ENCODE peak calls at places on chromosomes 4 and X, in four cellular contexts. J is type B pancreatic cell, Y is NCI-H2107, C is GM04504. A is an unnamed sample.

GRCh38 chr4:38371391-38371851 is 292.6 kb upstream of the KLF3 start:
- DNase-seq in J (no peak), C (peak; percentile 35), Y (no peak), A (no peak)

GRCh38 chr4:172726001-172726423 is 442.6 kb upstream of the GALNT7 start:
- DNase-seq in Y (no peak), J (no peak), C (no peak), A (no peak)

GRCh38 chr4:16118090-16118489 is 34.3 kb upstream of the PROM1 start:
- DNase-seq in C (no peak), Y (no peak), J (no peak), A (no peak)

GRCh38 chrX:9471571-9471985 is 6.7 kb downstream of the TBL1X start:
- DNase-seq in C (no peak), Y (no peak), J (no peak), A (no peak)

GRCh38 chr4:169619518-169619957 is 840 bp upstream of the CLCN3 start:
- DNase-seq in J (no peak), C (no peak), Y (no peak), A (no peak)

GRCh38 chr4:128718793-128719192 is 90.7 kb upstream of the JADE1 start:
- DNase-seq in C (peak; percentile 40), J (no peak), Y (no peak), A (no peak)

GRCh38 chr4:117783716-117784115 is 250.6 kb upstream of the NDST3 start:
- DNase-seq in J (no peak), Y (no peak), C (no peak), A (no peak)

GRCh38 chr4:175330652-175331051 is 412.5 kb downstream of the ADAM29 start:
- DNase-seq in C (no peak), J (no peak), Y (no peak), A (no peak)

GRCh38 chr4:70556856-70557255 is 35.2 kb upstream of the AMBN start:
- DNase-seq in Y (no peak), J (no peak), C (no peak), A (no peak)

GRCh38 chrX:149286940-149287349 is 218.2 kb downstream of the IDS start:
- DNase-seq in J (no peak), Y (no peak), C (peak; percentile 10), A (no peak)

GRCh38 chr4:48546336-48546735 is 56.3 kb downstream of the ZAR1 start:
- DNase-seq in C (peak; percentile 13), J (no peak), Y (peak; percentile 18), A (no peak)

GRCh38 chr4:188550296-188550695 is 411.1 kb downstream of the TRIML1 start:
- DNase-seq in Y (no peak), C (no peak), J (no peak), A (no peak)

GRCh38 chr4:20626326-20626725 is 73.9 kb upstream of the PACRGL start:
- DNase-seq in C (no peak), Y (no peak), J (no peak), A (no peak)

GRCh38 chrX:3326721-3327120 is 19.7 kb downstream of the MXRA5 start:
- DNase-seq in C (peak; percentile 81), Y (no peak), J (no peak), A (no peak)

GRCh38 chrX:103584606-103585005 is 709 bp upstream of the TCEAL4 start:
- DNase-seq in Y (no peak), C (no peak), J (no peak), A (no peak)

GRCh38 chr4:98677799-98678198 is 19.4 kb upstream of the TSPAN5 start:
- DNase-seq in C (no peak), Y (no peak), J (no peak), A (no peak)

GRCh38 chr4:101593666-101594065 is 196.9 kb upstream of the BANK1 start:
- DNase-seq in C (no peak), J (no peak), Y (no peak), A (no peak)

GRCh38 chr4:162909952-162910351 is 256.7 kb downstream of the NAF1 start:
- DNase-seq in J (no peak), Y (no peak), C (no peak), A (no peak)

GRCh38 chrX:31227250-31227649 is 155.4 kb upstream of the FTHL17 start:
- DNase-seq in Y (no peak), J (no peak), C (no peak), A (no peak)

GRCh38 chr4:4269326-4269725 is 20.6 kb downstream of the LYAR start:
- DNase-seq in C (no peak), J (no peak), Y (no peak), A (no peak)

GRCh38 chr4:135365065-135365464 is 1163.5 kb upstream of the PABPC4L start:
- DNase-seq in Y (no peak), C (no peak), J (no peak), A (no peak)

A was measured in vagina.